ENCODE peak calls at places on chromosomes 16 and 17, in seven cellular contexts. One of them, this sample, is unnamed.

GRCh38 chr17:81941484-81942166 is 4.5 kb upstream of the PYCR1 start:
- DNase-seq in Panc1: no peak
- DNase-seq in A549: no peak
- DNase-seq in HCT116: no peak
- DNase-seq in HepG2: no peak
- DNase-seq in HL-60: no peak
- DNase-seq in K562: no peak
- DNase-seq in this sample: peak

GRCh38 chr17:14926526-14927122 is 338.5 kb downstream of the PMP22 start:
- DNase-seq in Panc1: peak
- DNase-seq in A549: peak
- DNase-seq in HCT116: peak
- DNase-seq in HepG2: peak
- DNase-seq in HL-60: peak
- DNase-seq in K562: peak
- DNase-seq in this sample: peak

GRCh38 chr17:50297407-50297865 is 23.2 kb downstream of the TMEM92 start:
- DNase-seq in Panc1: peak
- DNase-seq in A549: peak
- DNase-seq in HCT116: peak
- DNase-seq in HepG2: peak
- DNase-seq in HL-60: peak
- DNase-seq in K562: peak
- DNase-seq in this sample: peak

GRCh38 chr17:80408872-80409271 is 6.1 kb upstream of the ENDOV start:
- DNase-seq in Panc1: no peak
- DNase-seq in A549: no peak
- DNase-seq in HCT116: no peak
- DNase-seq in HepG2: no peak
- DNase-seq in HL-60: no peak
- DNase-seq in K562: no peak
- DNase-seq in this sample: no peak

GRCh38 chr17:34025179-34025551 is 229.9 kb upstream of the CCL2 start:
- DNase-seq in Panc1: no peak
- DNase-seq in A549: no peak
- DNase-seq in HCT116: no peak
- DNase-seq in HepG2: no peak
- DNase-seq in HL-60: no peak
- DNase-seq in K562: peak
- DNase-seq in this sample: no peak

GRCh38 chr17:16912021-16912962 is 59.6 kb downstream of the TNFRSF13B start:
- DNase-seq in Panc1: no peak
- DNase-seq in A549: no peak
- DNase-seq in HCT116: no peak
- DNase-seq in HepG2: no peak
- DNase-seq in HL-60: no peak
- DNase-seq in K562: no peak
- DNase-seq in this sample: no peak

GRCh38 chr16:9159839-9160550 is 68.6 kb downstream of the HAPSTR1 start:
- DNase-seq in Panc1: peak
- DNase-seq in A549: peak
- DNase-seq in HCT116: peak
- DNase-seq in HepG2: peak
- DNase-seq in HL-60: peak
- DNase-seq in K562: peak
- DNase-seq in this sample: peak

GRCh38 chr17:8125947-8126305 is 2.0 kb upstream of the HES7 start:
- DNase-seq in Panc1: no peak
- DNase-seq in A549: no peak
- DNase-seq in HCT116: no peak
- DNase-seq in HepG2: no peak
- DNase-seq in HL-60: no peak
- DNase-seq in K562: peak
- DNase-seq in this sample: peak

GRCh38 chr16:3058173-3059030 is 7.0 kb upstream of the IL32 start:
- DNase-seq in Panc1: no peak
- DNase-seq in A549: no peak
- DNase-seq in HCT116: peak
- DNase-seq in HepG2: peak
- DNase-seq in HL-60: peak
- DNase-seq in K562: peak
- DNase-seq in this sample: peak

GRCh38 chr17:49730078-49730786 is 22.5 kb upstream of the SLC35B1 start:
- DNase-seq in Panc1: no peak
- DNase-seq in A549: no peak
- DNase-seq in HCT116: no peak
- DNase-seq in HepG2: no peak
- DNase-seq in HL-60: no peak
- DNase-seq in K562: no peak
- DNase-seq in this sample: no peak

GRCh38 chr16:54397190-54397835 is 110.7 kb upstream of the IRX3 start:
- DNase-seq in Panc1: no peak
- DNase-seq in A549: no peak
- DNase-seq in HCT116: no peak
- DNase-seq in HepG2: no peak
- DNase-seq in HL-60: no peak
- DNase-seq in K562: no peak
- DNase-seq in this sample: no peak

GRCh38 chr16:19751478-19751877 is 33.4 kb downstream of the IQCK start:
- DNase-seq in Panc1: no peak
- DNase-seq in A549: no peak
- DNase-seq in HCT116: no peak
- DNase-seq in HepG2: no peak
- DNase-seq in HL-60: no peak
- DNase-seq in K562: no peak
- DNase-seq in this sample: no peak

GRCh38 chr17:68326681-68327080 is 35.4 kb downstream of the ARSG start:
- DNase-seq in Panc1: no peak
- DNase-seq in A549: no peak
- DNase-seq in HCT116: no peak
- DNase-seq in HepG2: no peak
- DNase-seq in HL-60: no peak
- DNase-seq in K562: no peak
- DNase-seq in this sample: no peak

GRCh38 chr17:82935944-82936767 is 96.3 kb upstream of the ZNF750 start:
- DNase-seq in Panc1: no peak
- DNase-seq in A549: no peak
- DNase-seq in HCT116: no peak
- DNase-seq in HepG2: no peak
- DNase-seq in HL-60: no peak
- DNase-seq in K562: no peak
- DNase-seq in this sample: no peak

GRCh38 chr17:69363488-69364210 is 36.7 kb upstream of the ABCA5 start:
- DNase-seq in Panc1: no peak
- DNase-seq in A549: no peak
- DNase-seq in HCT116: no peak
- DNase-seq in HepG2: no peak
- DNase-seq in HL-60: no peak
- DNase-seq in K562: no peak
- DNase-seq in this sample: no peak

GRCh38 chr17:49338883-49339282 is 23.2 kb downstream of the ZNF652 start:
- DNase-seq in Panc1: no peak
- DNase-seq in A549: no peak
- DNase-seq in HCT116: no peak
- DNase-seq in HepG2: no peak
- DNase-seq in HL-60: no peak
- DNase-seq in K562: peak
- DNase-seq in this sample: no peak

GRCh38 chr17:7854851-7855642 is at the start of gene TMEM88:
- DNase-seq in Panc1: no peak
- DNase-seq in A549: no peak
- DNase-seq in HCT116: no peak
- DNase-seq in HepG2: no peak
- DNase-seq in HL-60: no peak
- DNase-seq in K562: no peak
- DNase-seq in this sample: peak

GRCh38 chr17:38667099-38667786 is 7.5 kb downstream of the EPOP start:
- DNase-seq in Panc1: peak
- DNase-seq in A549: peak
- DNase-seq in HCT116: peak
- DNase-seq in HepG2: peak
- DNase-seq in HL-60: peak
- DNase-seq in K562: peak
- DNase-seq in this sample: peak

GRCh38 chr17:69223809-69224208 is 4.8 kb downstream of the ABCA10 start:
- DNase-seq in Panc1: no peak
- DNase-seq in A549: no peak
- DNase-seq in HCT116: no peak
- DNase-seq in HepG2: peak
- DNase-seq in HL-60: no peak
- DNase-seq in K562: no peak
- DNase-seq in this sample: no peak

GRCh38 chr17:43753488-43754129 is 5.0 kb downstream of the SOST start:
- DNase-seq in Panc1: no peak
- DNase-seq in A549: no peak
- DNase-seq in HCT116: no peak
- DNase-seq in HepG2: no peak
- DNase-seq in HL-60: no peak
- DNase-seq in K562: peak
- DNase-seq in this sample: no peak

GRCh38 chr17:81397314-81398169 is 2.3 kb downstream of the BAHCC1 start:
- DNase-seq in Panc1: no peak
- DNase-seq in A549: peak
- DNase-seq in HCT116: no peak
- DNase-seq in HepG2: peak
- DNase-seq in HL-60: peak
- DNase-seq in K562: no peak
- DNase-seq in this sample: peak

GRCh38 chr17:81197831-81198490 is 24.8 kb downstream of the CEP131 start:
- DNase-seq in Panc1: no peak
- DNase-seq in A549: no peak
- DNase-seq in HCT116: no peak
- DNase-seq in HepG2: no peak
- DNase-seq in HL-60: no peak
- DNase-seq in K562: no peak
- DNase-seq in this sample: no peak

GRCh38 chr16:74862743-74863244 is 88.2 kb upstream of the FA2H start:
- DNase-seq in Panc1: peak
- DNase-seq in A549: peak
- DNase-seq in HCT116: peak
- DNase-seq in HepG2: peak
- DNase-seq in HL-60: peak
- DNase-seq in K562: peak
- DNase-seq in this sample: peak

GRCh38 chr17:17778308-17779014 is 58.3 kb downstream of the SREBF1 start:
- DNase-seq in Panc1: no peak
- DNase-seq in A549: no peak
- DNase-seq in HCT116: no peak
- DNase-seq in HepG2: no peak
- DNase-seq in HL-60: no peak
- DNase-seq in K562: no peak
- DNase-seq in this sample: no peak

GRCh38 chr17:67503184-67503583 is 126.1 kb downstream of the PITPNC1 start:
- DNase-seq in Panc1: peak
- DNase-seq in A549: no peak
- DNase-seq in HCT116: peak
- DNase-seq in HepG2: no peak
- DNase-seq in HL-60: no peak
- DNase-seq in K562: no peak
- DNase-seq in this sample: no peak

GRCh38 chr17:64658931-64659330 is 3.2 kb downstream of the SMURF2 start:
- DNase-seq in Panc1: no peak
- DNase-seq in A549: no peak
- DNase-seq in HCT116: no peak
- DNase-seq in HepG2: no peak
- DNase-seq in HL-60: no peak
- DNase-seq in K562: no peak
- DNase-seq in this sample: no peak

GRCh38 chr17:47179141-47179540 is 10.0 kb downstream of the CDC27 start:
- DNase-seq in Panc1: no peak
- DNase-seq in A549: no peak
- DNase-seq in HCT116: no peak
- DNase-seq in HepG2: no peak
- DNase-seq in HL-60: no peak
- DNase-seq in K562: no peak
- DNase-seq in this sample: no peak

GRCh38 chr17:5092139-5093010 is 14.1 kb downstream of the ZFP3 start:
- DNase-seq in Panc1: no peak
- DNase-seq in A549: no peak
- DNase-seq in HCT116: no peak
- DNase-seq in HepG2: no peak
- DNase-seq in HL-60: no peak
- DNase-seq in K562: no peak
- DNase-seq in this sample: no peak

GRCh38 chr17:29103341-29103740 is 60.4 kb downstream of the PIPOX start:
- DNase-seq in Panc1: no peak
- DNase-seq in A549: no peak
- DNase-seq in HCT116: no peak
- DNase-seq in HepG2: no peak
- DNase-seq in HL-60: no peak
- DNase-seq in K562: no peak
- DNase-seq in this sample: no peak

GRCh38 chr16:90047714-90048346 is 28.6 kb upstream of the DBNDD1 start:
- DNase-seq in Panc1: no peak
- DNase-seq in A549: no peak
- DNase-seq in HCT116: no peak
- DNase-seq in HepG2: no peak
- DNase-seq in HL-60: no peak
- DNase-seq in K562: peak
- DNase-seq in this sample: peak
- H3K4me3 ChIP-seq in Panc1: peak
- H3K4me3 ChIP-seq in A549: peak
- H3K4me3 ChIP-seq in HCT116: no peak
- H3K4me3 ChIP-seq in HepG2: peak
- H3K4me3 ChIP-seq in HL-60: no peak
- H3K4me3 ChIP-seq in K562: peak
- H3K4me3 ChIP-seq in this sample: peak

GRCh38 chr17:35119370-35120185 is at the start of gene RAD51D:
- DNase-seq in Panc1: no peak
- DNase-seq in A549: peak
- DNase-seq in HCT116: peak
- DNase-seq in HepG2: peak
- DNase-seq in HL-60: peak
- DNase-seq in K562: peak
- DNase-seq in this sample: peak
- TF ChIP-seq REST in Panc1: no peak
- TF ChIP-seq REST in A549: peak
- TF ChIP-seq REST in HCT116: no peak
- TF ChIP-seq REST in HepG2: no peak
- TF ChIP-seq REST in HL-60: peak
- TF ChIP-seq REST in K562: no peak
- TF ChIP-seq REST in this sample: no peak

GRCh38 chr16:81511371-81511770 is 66.8 kb downstream of the CMIP start:
- DNase-seq in Panc1: no peak
- DNase-seq in A549: peak
- DNase-seq in HCT116: peak
- DNase-seq in HepG2: peak
- DNase-seq in HL-60: no peak
- DNase-seq in K562: no peak
- DNase-seq in this sample: no peak
- H3K4me3 ChIP-seq in Panc1: no peak
- H3K4me3 ChIP-seq in A549: no peak
- H3K4me3 ChIP-seq in HCT116: no peak
- H3K4me3 ChIP-seq in HepG2: no peak
- H3K4me3 ChIP-seq in HL-60: no peak
- H3K4me3 ChIP-seq in K562: no peak
- H3K4me3 ChIP-seq in this sample: no peak

DNA sequence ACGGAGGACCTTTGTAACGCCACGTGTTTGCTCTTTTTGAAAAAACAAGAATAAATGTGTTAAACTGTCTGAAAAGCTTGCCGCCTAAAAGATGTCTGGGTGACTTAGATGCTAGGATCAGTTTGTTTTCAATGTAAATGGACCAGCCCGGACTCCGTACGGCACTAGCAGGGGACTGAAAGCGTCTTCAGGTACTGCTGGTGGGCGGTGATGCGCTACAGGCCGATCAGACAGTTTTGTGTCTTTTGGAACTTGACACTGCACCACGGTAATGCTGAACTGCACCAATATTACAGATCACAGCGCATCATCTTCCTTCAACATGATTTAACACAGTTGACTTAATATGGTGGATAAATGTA is 721 bp upstream of the MBTPS1 start:
- DNase-seq in Panc1: no peak
- DNase-seq in A549: peak
- DNase-seq in HCT116: no peak
- DNase-seq in HepG2: no peak
- DNase-seq in HL-60: no peak
- DNase-seq in K562: peak
- DNase-seq in this sample: peak
- TF ChIP-seq REST in Panc1: no peak
- TF ChIP-seq REST in A549: no peak
- TF ChIP-seq REST in HCT116: no peak
- TF ChIP-seq REST in HepG2: no peak
- TF ChIP-seq REST in HL-60: no peak
- TF ChIP-seq REST in K562: no peak
- TF ChIP-seq REST in this sample: no peak

This sample was measured in GM23338.